ENCODE peak calls at places on chromosomes 11 and 22, in seven cellular contexts. O is progenitor cell of endocrine pancreas, Y is H9, F is colonic mucosa, U is spleen, T is body of pancreas, P is fibroblast of lung. K is an unnamed sample.

GRCh38 chr22:21074092-21074715 is 28.5 kb downstream of the LRRC74B start:
- DNase-seq in O (no peak), Y (no peak), F (no peak), U (no peak), T (no peak), P (peak), K (no peak)

GRCh38 chr22:20750461-20751184 is 23.3 kb upstream of the SERPIND1 start:
- DNase-seq in O (no peak), Y (no peak), F (peak), U (no peak), T (peak), P (peak), K (peak)

GRCh38 chr11:128550967-128551522 is 36.3 kb downstream of the ETS1 start:
- DNase-seq in O (no peak), Y (no peak), F (no peak), U (no peak), T (no peak), P (no peak), K (no peak)

GRCh38 chr11:64095286-64095825 is 59.6 kb downstream of the FLRT1 start:
- DNase-seq in O (no peak), Y (no peak), F (no peak), U (no peak), T (no peak), P (no peak), K (no peak)

GRCh38 chr11:94117871-94118270 is 10.8 kb upstream of the PANX1 start:
- DNase-seq in O (no peak), Y (no peak), F (no peak), U (no peak), T (no peak), P (peak), K (no peak)

GRCh38 chr11:110909331-110909730 is 197.1 kb upstream of the ARHGAP20 start:
- DNase-seq in O (no peak), Y (no peak), F (no peak), U (no peak), T (no peak), P (peak), K (no peak)

GRCh38 chr11:70029831-70030811 is 48.0 kb upstream of the ANO1 start:
- DNase-seq in O (no peak), Y (peak), F (no peak), U (peak), T (peak), P (no peak), K (no peak)

GRCh38 chr22:30667092-30667485 is 586 bp downstream of the DUSP18 start:
- DNase-seq in O (no peak), Y (no peak), F (peak), U (no peak), T (no peak), P (peak), K (peak)

GRCh38 chr11:35953081-35953480 is 9.2 kb downstream of the LDLRAD3 start:
- DNase-seq in O (no peak), Y (no peak), F (no peak), U (no peak), T (peak), P (peak), K (no peak)

GRCh38 chr11:69444381-69445130 is 36.9 kb upstream of the LINC01488 start:
- DNase-seq in O (peak), Y (peak), F (peak), U (peak), T (peak), P (peak), K (no peak)

GRCh38 chr22:36183446-36183845 is 18.2 kb downstream of the APOL4 start:
- DNase-seq in O (no peak), Y (no peak), F (no peak), U (no peak), T (no peak), P (no peak), K (no peak)

GRCh38 chr22:36182056-36182455 is 19.6 kb downstream of the APOL4 start:
- DNase-seq in O (no peak), Y (no peak), F (no peak), U (no peak), T (no peak), P (peak), K (no peak)

GRCh38 chr22:36184433-36185035 is 17.1 kb downstream of the APOL4 start:
- DNase-seq in O (no peak), Y (no peak), F (no peak), U (no peak), T (peak), P (peak), K (no peak)

GRCh38 chr22:36180928-36181327 is 20.4 kb upstream of the APOL3 start:
- DNase-seq in O (no peak), Y (no peak), F (no peak), U (no peak), T (no peak), P (no peak), K (no peak)

GRCh38 chr22:36182871-36183270 is 18.7 kb downstream of the APOL4 start:
- DNase-seq in O (no peak), Y (no peak), F (no peak), U (no peak), T (no peak), P (no peak), K (no peak)
- TF ChIP-seq CTCF in O (no peak), Y (no peak), F (no peak), U (no peak), T (no peak), P (no peak), K (no peak)

GRCh38 chr11:95494167-95494566 is 263.2 kb upstream of the SESN3 start:
- DNase-seq in O (no peak), Y (no peak), F (no peak), U (no peak), T (no peak), P (no peak), K (no peak)
- TF ChIP-seq CTCF in O (no peak), Y (no peak), F (no peak), U (no peak), T (no peak), P (no peak), K (no peak)

GRCh38 chr11:34105079-34105956 is at the start of gene NAT10:
- DNase-seq in O (peak), Y (peak), F (peak), U (peak), T (peak), P (peak), K (peak)
- TF ChIP-seq CTCF in O (peak), Y (peak), F (no peak), U (peak), T (no peak), P (peak), K (no peak)

DNA sequence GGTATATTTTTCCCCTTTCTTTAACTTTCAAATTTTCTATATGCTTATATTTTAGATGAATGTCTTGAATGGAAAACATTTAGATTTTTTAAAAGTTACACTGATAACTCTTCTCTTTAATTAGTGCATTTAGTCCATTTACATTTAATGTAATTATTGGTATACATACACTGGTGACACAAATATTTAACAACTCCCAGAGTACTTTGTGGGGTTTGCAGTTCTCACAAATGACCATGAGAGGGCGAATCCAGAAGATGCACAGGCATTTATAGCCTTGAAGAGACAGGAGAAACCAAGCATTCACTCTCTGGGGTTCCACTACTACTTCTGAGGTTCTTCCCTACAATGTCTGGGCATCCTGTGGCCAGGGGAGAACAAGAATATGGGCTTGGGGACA is 125.1 kb downstream of the TIMP3 start:
- DNase-seq in O (no peak), Y (peak), F (no peak), U (no peak), T (no peak), P (peak), K (peak)
- TF ChIP-seq CTCF in O (peak), Y (peak), F (peak), U (peak), T (peak), P (peak), K (peak)

DNA sequence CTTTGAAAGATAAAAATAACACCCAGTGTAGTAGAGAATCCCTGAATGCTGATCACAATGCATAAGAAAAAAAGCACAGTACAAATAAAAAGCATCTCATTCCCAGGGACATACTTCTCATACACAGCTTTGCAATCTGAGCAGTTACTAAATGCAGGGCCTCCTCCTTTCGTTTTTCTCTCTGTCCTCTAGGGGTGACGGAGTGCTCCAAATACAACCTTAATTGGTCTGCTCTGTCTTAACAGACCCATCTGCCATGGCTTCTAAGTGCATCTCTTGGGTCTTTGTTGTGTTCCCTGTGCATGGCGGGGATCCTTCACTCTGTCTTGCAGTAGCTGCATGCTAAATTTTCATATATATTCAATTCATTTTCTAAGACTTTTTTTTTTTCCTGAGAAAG is 1114.2 kb upstream of the RAG2 start:
- DNase-seq in O (no peak), Y (peak), F (no peak), U (no peak), T (no peak), P (peak), K (no peak)
- TF ChIP-seq CTCF in O (peak), Y (peak), F (no peak), U (no peak), T (no peak), P (peak), K (no peak)

DNA sequence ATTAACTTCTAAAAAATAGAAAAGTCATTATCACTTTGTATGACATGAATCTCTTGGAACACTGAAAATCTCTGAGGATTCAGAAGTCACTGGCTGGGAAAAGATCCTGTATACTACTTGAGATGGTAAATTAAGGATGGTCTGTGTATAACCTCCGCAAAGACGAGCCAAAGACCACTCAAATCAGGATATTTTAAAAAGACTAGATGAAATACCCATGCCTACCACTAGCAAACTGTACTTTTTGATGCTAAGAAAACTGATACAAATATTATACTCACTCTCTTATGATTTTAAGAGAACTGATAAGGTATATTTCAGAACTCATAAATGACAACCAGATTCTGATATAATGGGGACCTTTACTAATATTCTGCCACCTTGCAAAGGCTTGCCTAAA is 78.6 kb upstream of the APOA1 start:
- DNase-seq in O (no peak), Y (no peak), F (no peak), U (no peak), T (no peak), P (no peak), K (no peak)
- TF ChIP-seq CTCF in O (no peak), Y (no peak), F (no peak), U (no peak), T (no peak), P (no peak), K (no peak)

DNA sequence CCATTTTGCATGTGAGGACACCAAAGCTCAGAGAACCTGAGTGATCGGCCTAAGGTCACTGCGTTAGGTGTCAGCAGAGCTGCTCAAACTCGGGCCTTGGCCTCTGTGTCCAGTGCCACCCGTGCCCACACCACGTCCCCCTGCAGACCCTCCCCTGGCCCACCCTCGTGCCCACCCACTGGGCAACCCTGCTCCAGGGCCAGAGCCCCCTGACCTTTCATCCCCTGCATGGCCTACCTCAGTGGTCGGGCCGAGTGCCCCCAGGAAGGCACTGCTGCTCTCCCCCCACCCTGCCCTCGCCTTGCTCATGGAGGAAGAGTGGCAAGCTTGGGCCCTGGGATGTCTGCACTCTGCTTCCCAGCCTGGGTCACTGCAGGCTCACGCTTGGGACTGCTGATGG is 17.7 kb downstream of the B3GAT1 start:
- DNase-seq in O (no peak), Y (no peak), F (no peak), U (no peak), T (no peak), P (no peak), K (no peak)
- TF ChIP-seq CTCF in O (no peak), Y (no peak), F (no peak), U (no peak), T (no peak), P (no peak), K (no peak)

GRCh38 chr22:32411388-32411787 is 659 bp downstream of the RTCB start:
- DNase-seq in O (no peak), Y (no peak), F (peak), U (no peak), T (no peak), P (peak), K (no peak)

GRCh38 chr22:32411829-32412592 is at the start of gene RTCB:
- DNase-seq in O (peak), Y (peak), F (peak), U (peak), T (peak), P (peak), K (peak)

GRCh38 chr22:32416556-32417085 is 4.6 kb upstream of the RTCB start:
- DNase-seq in O (no peak), Y (no peak), F (no peak), U (no peak), T (no peak), P (no peak), K (no peak)

GRCh38 chr22:32410459-32410858 is 1.6 kb downstream of the RTCB start:
- DNase-seq in O (no peak), Y (no peak), F (no peak), U (no peak), T (no peak), P (no peak), K (no peak)

GRCh38 chr22:32413715-32414114 is 1.7 kb upstream of the RTCB start:
- DNase-seq in O (no peak), Y (no peak), F (no peak), U (no peak), T (no peak), P (peak), K (peak)
- TF ChIP-seq CTCF in O (peak), Y (peak), F (peak), U (no peak), T (no peak), P (peak), K (peak)

DNA sequence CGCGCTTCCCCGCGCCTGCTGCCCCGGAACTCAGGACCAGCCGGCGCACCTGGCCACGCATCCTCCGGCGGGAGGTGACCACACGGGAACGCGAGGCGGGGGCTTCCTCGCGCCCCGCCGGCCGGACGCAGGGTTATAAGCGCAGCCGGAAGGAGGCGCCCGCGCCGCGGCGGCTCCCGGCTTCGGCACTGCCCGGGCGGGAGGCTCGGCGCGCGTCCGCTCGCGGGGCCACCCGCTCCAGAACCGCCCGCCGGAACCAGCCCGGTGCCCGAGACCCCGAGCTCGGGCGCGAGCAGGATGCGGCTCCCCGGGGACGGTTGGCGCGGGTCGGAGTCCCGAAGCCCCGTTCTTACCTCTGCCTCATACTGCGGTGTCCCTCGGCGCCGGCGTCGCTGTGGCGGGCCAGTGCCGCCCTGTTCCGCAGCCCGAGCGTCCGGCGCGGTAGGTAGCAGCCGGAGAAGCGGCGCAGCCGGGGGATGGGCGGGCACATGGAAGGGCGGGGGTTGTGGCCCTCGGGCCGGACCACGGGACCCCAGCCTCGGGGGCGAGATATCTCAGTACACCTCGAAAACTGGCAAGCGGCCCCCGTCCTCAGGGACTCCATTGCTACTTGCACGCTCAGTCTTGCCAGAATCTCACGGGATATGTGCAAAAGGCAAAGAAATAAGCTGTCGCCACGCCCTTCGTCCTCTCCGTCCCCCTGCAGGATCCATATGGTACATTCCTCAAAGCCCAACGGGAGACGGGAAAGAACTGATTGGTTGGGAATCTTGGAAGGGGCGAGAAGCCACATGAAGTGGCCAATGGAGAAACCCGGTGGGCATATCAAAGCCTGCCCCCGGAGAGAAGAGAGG is 23.1 kb downstream of the MICAL3 start:
- DNase-seq in O (peak), Y (peak), F (peak), U (peak), T (peak), P (peak), K (peak)
- TF ChIP-seq CTCF in O (peak), Y (peak), F (no peak), U (peak), T (peak), P (no peak), K (peak)

GRCh38 chr11:116869610-116870009 is 32.2 kb upstream of the APOA1 start:
- DNase-seq in O (no peak), Y (no peak), F (no peak), U (no peak), T (no peak), P (no peak), K (no peak)
- TF ChIP-seq CTCF in O (no peak), Y (no peak), F (no peak), U (no peak), T (no peak), P (no peak), K (no peak)